ENCODE peak calls at places on chromosomes 6 and 20, in five cellular contexts. One of them, this sample, is unnamed.

GRCh38 chr20:33481431-33481941 is 8.4 kb upstream of the CBFA2T2 start:
- DNase-seq in NT2/D1: no peak
- DNase-seq in HEK293T: no peak
- DNase-seq in H1: no peak
- DNase-seq in HepG2: no peak
- DNase-seq in this sample: no peak

GRCh38 chr20:57619053-57619831 is 984 bp downstream of the ZBP1 start:
- DNase-seq in NT2/D1: no peak
- DNase-seq in HEK293T: no peak
- DNase-seq in H1: peak; percentile 26
- DNase-seq in HepG2: no peak
- DNase-seq in this sample: peak; percentile 93

GRCh38 chr6:24581084-24581669 is 64.8 kb downstream of the KIAA0319 start:
- DNase-seq in NT2/D1: peak; percentile 51
- DNase-seq in HEK293T: peak; percentile 62
- DNase-seq in H1: peak; percentile 88
- DNase-seq in HepG2: peak; percentile 76
- DNase-seq in this sample: no peak

GRCh38 chr6:161465403-161465802 is 191.5 kb upstream of the AGPAT4 start:
- DNase-seq in NT2/D1: no peak
- DNase-seq in HEK293T: no peak
- DNase-seq in H1: no peak
- DNase-seq in HepG2: no peak
- DNase-seq in this sample: no peak

GRCh38 chr6:48110436-48111142 is 408 bp downstream of the PTCHD4 start:
- DNase-seq in NT2/D1: no peak
- DNase-seq in HEK293T: no peak
- DNase-seq in H1: peak; percentile 50
- DNase-seq in HepG2: no peak
- DNase-seq in this sample: no peak

GRCh38 chr20:19254086-19254821 is 41.8 kb downstream of the SLC24A3 start:
- DNase-seq in NT2/D1: no peak
- DNase-seq in HEK293T: no peak
- DNase-seq in H1: peak; percentile 24
- DNase-seq in HepG2: no peak
- DNase-seq in this sample: no peak

GRCh38 chr6:88499436-88499835 is 333.3 kb upstream of the CNR1 start:
- DNase-seq in NT2/D1: no peak
- DNase-seq in HEK293T: no peak
- DNase-seq in H1: no peak
- DNase-seq in HepG2: no peak
- DNase-seq in this sample: no peak

GRCh38 chr6:89667872-89668556 is 29.5 kb upstream of the LYRM2 start:
- DNase-seq in NT2/D1: peak; percentile 70
- DNase-seq in HEK293T: no peak
- DNase-seq in H1: no peak
- DNase-seq in HepG2: no peak
- DNase-seq in this sample: no peak

GRCh38 chr20:22824077-22824476 is 211.0 kb upstream of the SSTR4 start:
- DNase-seq in NT2/D1: no peak
- DNase-seq in HEK293T: no peak
- DNase-seq in H1: no peak
- DNase-seq in HepG2: no peak
- DNase-seq in this sample: no peak

GRCh38 chr20:47574616-47575401 is 73.1 kb downstream of the NCOA3 start:
- DNase-seq in NT2/D1: no peak
- DNase-seq in HEK293T: no peak
- DNase-seq in H1: no peak
- DNase-seq in HepG2: no peak
- DNase-seq in this sample: no peak

GRCh38 chr6:32763417-32763816 is at the start of gene HLA-DQB2:
- DNase-seq in NT2/D1: no peak
- DNase-seq in HEK293T: no peak
- DNase-seq in H1: no peak
- DNase-seq in HepG2: no peak
- DNase-seq in this sample: no peak

GRCh38 chr6:132780770-132781371 is 17.6 kb downstream of the SLC18B1 start:
- DNase-seq in NT2/D1: peak; percentile 0
- DNase-seq in HEK293T: peak; percentile 33
- DNase-seq in H1: no peak
- DNase-seq in HepG2: peak; percentile 19
- DNase-seq in this sample: no peak

GRCh38 chr20:50412069-50412468 is 98.1 kb upstream of the PTPN1 start:
- DNase-seq in NT2/D1: no peak
- DNase-seq in HEK293T: no peak
- DNase-seq in H1: no peak
- DNase-seq in HepG2: no peak
- DNase-seq in this sample: no peak

GRCh38 chr20:25277941-25278521 is 30.1 kb downstream of the PYGB start:
- DNase-seq in NT2/D1: no peak
- DNase-seq in HEK293T: no peak
- DNase-seq in H1: peak; percentile 36
- DNase-seq in HepG2: no peak
- DNase-seq in this sample: no peak

GRCh38 chr6:106165885-106166485 is 79.8 kb downstream of the PRDM1 start:
- DNase-seq in NT2/D1: no peak
- DNase-seq in HEK293T: no peak
- DNase-seq in H1: no peak
- DNase-seq in HepG2: peak; percentile 69
- DNase-seq in this sample: no peak

GRCh38 chr6:30101423-30101938 is 11.4 kb downstream of the TRIM31 start:
- DNase-seq in NT2/D1: no peak
- DNase-seq in HEK293T: no peak
- DNase-seq in H1: no peak
- DNase-seq in HepG2: peak; percentile 29
- DNase-seq in this sample: no peak

GRCh38 chr6:21935561-21936028 is 342.0 kb downstream of the SOX4 start:
- DNase-seq in NT2/D1: peak; percentile 44
- DNase-seq in HEK293T: peak; percentile 52
- DNase-seq in H1: no peak
- DNase-seq in HepG2: peak; percentile 36
- DNase-seq in this sample: no peak

GRCh38 chr6:80196914-80197313 is 90.4 kb downstream of the BCKDHB start:
- DNase-seq in NT2/D1: no peak
- DNase-seq in HEK293T: no peak
- DNase-seq in H1: no peak
- DNase-seq in HepG2: no peak
- DNase-seq in this sample: no peak

GRCh38 chr20:8766868-8767390 is 302.0 kb upstream of the PLCB4 start:
- DNase-seq in NT2/D1: no peak
- DNase-seq in HEK293T: peak; percentile 10
- DNase-seq in H1: no peak
- DNase-seq in HepG2: no peak
- DNase-seq in this sample: no peak

GRCh38 chr20:34401741-34402455 is 38.8 kb downstream of the ITCH start:
- DNase-seq in NT2/D1: no peak
- DNase-seq in HEK293T: no peak
- DNase-seq in H1: no peak
- DNase-seq in HepG2: peak; percentile 44
- DNase-seq in this sample: no peak

GRCh38 chr20:36145877-36146707 is 8.4 kb upstream of the EPB41L1 start:
- DNase-seq in NT2/D1: no peak
- DNase-seq in HEK293T: no peak
- DNase-seq in H1: no peak
- DNase-seq in HepG2: no peak
- DNase-seq in this sample: no peak

GRCh38 chr20:45011108-45011526 is 44.8 kb downstream of the STK4 start:
- DNase-seq in NT2/D1: peak; percentile 35
- DNase-seq in HEK293T: peak; percentile 44
- DNase-seq in H1: peak; percentile 55
- DNase-seq in HepG2: peak; percentile 49
- DNase-seq in this sample: no peak

GRCh38 chr6:125797120-125797933 is 6.6 kb downstream of the NCOA7 start:
- DNase-seq in NT2/D1: no peak
- DNase-seq in HEK293T: no peak
- DNase-seq in H1: no peak
- DNase-seq in HepG2: no peak
- DNase-seq in this sample: no peak

GRCh38 chr6:63803371-63803770 is 167.8 kb downstream of the PHF3 start:
- DNase-seq in NT2/D1: no peak
- DNase-seq in HEK293T: no peak
- DNase-seq in H1: no peak
- DNase-seq in HepG2: no peak
- DNase-seq in this sample: no peak

GRCh38 chr20:59322101-59322500 is 21.7 kb downstream of the EDN3 start:
- DNase-seq in NT2/D1: no peak
- DNase-seq in HEK293T: no peak
- DNase-seq in H1: no peak
- DNase-seq in HepG2: no peak
- DNase-seq in this sample: no peak

GRCh38 chr6:141878686-141879085 is 254.0 kb upstream of the GJE1 start:
- DNase-seq in NT2/D1: no peak
- DNase-seq in HEK293T: no peak
- DNase-seq in H1: no peak
- DNase-seq in HepG2: no peak
- DNase-seq in this sample: no peak

DNA sequence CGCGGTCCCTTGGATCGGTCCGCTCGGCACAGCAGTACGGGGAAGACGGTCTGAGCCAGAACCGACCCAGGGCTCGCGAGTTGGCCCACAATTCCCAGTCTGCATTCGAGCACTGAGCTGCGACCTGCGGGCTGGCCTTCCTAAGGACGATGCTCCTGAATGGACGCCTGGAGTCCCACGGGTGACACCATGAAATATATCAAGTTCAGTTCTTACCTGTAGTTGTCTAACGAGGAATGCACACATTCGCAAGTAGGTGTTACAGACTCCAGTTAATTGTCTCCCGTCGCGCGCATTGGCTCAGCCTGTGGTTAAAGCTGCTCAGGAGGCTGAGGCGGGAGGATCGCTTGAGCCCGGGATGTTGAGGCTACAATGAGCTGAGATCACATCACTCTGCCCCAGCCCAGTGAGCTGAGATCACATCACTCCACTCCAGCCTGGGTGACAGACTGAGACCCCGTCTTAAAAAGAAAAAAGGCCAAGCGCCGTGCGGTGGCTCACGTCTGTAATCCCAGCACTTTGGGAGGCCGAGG is 802 bp downstream of the PEX7 start:
- DNase-seq in NT2/D1: no peak
- DNase-seq in HEK293T: no peak
- DNase-seq in H1: no peak
- DNase-seq in HepG2: no peak
- DNase-seq in this sample: no peak
- TF ChIP-seq SUZ12 in NT2/D1: no peak
- TF ChIP-seq SUZ12 in HEK293T: no peak
- TF ChIP-seq SUZ12 in H1: no peak
- TF ChIP-seq SUZ12 in HepG2: no peak
- TF ChIP-seq SUZ12 in this sample: no peak

GRCh38 chr6:35084511-35085203 is 56.5 kb downstream of the TCP11 start:
- DNase-seq in NT2/D1: no peak
- DNase-seq in HEK293T: no peak
- DNase-seq in H1: no peak
- DNase-seq in HepG2: no peak
- DNase-seq in this sample: no peak

GRCh38 chr6:35082046-35082732 is 59.0 kb downstream of the TCP11 start:
- DNase-seq in NT2/D1: no peak
- DNase-seq in HEK293T: no peak
- DNase-seq in H1: no peak
- DNase-seq in HepG2: no peak
- DNase-seq in this sample: no peak

GRCh38 chr6:35082733-35083403 is 58.3 kb downstream of the TCP11 start:
- DNase-seq in NT2/D1: no peak
- DNase-seq in HEK293T: no peak
- DNase-seq in H1: no peak
- DNase-seq in HepG2: no peak
- DNase-seq in this sample: no peak

GRCh38 chr6:35084041-35084491 is 57.1 kb downstream of the TCP11 start:
- DNase-seq in NT2/D1: no peak
- DNase-seq in HEK293T: no peak
- DNase-seq in H1: no peak
- DNase-seq in HepG2: no peak
- DNase-seq in this sample: no peak

DNA sequence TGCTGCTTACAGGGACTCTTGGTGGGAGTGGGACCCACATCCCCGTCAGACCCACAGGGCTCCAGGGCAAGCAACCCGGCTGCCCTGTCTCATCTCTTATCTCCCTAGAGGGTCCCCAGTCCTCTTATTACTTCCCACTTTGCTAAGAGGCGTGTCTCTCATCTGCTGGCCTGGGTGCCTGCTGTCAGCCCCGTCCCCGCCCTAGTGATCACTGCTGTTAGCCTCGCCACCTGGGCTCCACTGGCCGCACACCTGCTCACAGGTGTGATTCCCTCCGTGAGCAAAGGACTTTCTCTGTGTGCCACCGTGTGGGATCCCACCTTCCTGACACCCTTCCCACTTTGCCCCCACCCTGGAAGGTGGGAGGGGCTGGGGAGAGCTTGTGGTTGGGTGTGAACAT is 57.6 kb downstream of the TCP11 start:
- DNase-seq in NT2/D1: no peak
- DNase-seq in HEK293T: no peak
- DNase-seq in H1: no peak
- DNase-seq in HepG2: no peak
- DNase-seq in this sample: no peak
- TF ChIP-seq SUZ12 in NT2/D1: no peak
- TF ChIP-seq SUZ12 in HEK293T: no peak
- TF ChIP-seq SUZ12 in H1: no peak
- TF ChIP-seq SUZ12 in HepG2: no peak
- TF ChIP-seq SUZ12 in this sample: no peak

DNA sequence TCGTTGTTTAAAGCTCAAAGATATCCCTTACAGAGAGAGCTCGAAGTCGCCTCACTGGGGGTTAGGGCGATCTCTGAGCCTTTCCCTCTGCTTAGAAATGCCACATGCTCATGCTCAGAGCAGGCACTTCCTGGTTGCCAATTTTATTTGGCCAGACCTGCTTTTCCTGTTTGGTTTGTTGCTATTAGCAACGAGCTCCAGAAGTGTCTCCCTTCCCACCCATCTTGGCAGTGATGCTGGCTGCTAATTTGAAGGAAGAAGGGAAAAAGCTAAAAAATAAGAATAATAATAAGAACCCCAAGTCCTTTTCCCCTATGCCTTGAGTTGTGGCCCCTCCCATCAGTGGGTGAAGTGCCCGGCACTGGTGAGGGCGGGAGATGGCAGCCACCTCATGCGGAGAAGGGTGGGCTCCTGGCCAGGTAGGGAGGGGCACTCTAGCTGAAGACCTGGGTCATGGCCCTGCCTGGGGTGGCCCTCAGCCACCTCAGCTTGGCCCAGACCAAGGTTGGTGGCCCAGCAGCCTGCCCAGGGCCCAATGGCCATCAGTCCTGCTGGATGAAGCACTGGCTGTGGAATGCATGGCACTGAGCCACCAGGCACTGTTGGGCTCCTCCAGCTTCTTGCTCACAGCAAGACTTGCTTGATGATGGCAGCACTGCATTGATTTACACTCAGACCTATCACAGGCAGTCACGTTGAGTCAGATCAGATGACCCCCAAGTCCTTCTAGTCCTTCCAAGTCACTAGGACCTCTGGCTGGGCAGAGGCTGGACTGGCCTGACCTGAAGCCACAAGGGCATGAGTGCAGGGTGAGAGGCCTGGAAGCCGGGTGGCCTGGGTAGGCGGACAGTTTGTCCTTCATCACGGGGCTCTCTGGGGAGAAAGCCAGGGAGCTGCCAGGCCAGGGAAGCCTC is 79.0 kb downstream of the SYNJ2 start:
- DNase-seq in NT2/D1: no peak
- DNase-seq in HEK293T: no peak
- DNase-seq in H1: no peak
- DNase-seq in HepG2: no peak
- DNase-seq in this sample: no peak
- TF ChIP-seq SUZ12 in NT2/D1: no peak
- TF ChIP-seq SUZ12 in HEK293T: no peak
- TF ChIP-seq SUZ12 in H1: no peak
- TF ChIP-seq SUZ12 in HepG2: no peak
- TF ChIP-seq SUZ12 in this sample: no peak

GRCh38 chr20:39861381-39861780 is 827.7 kb downstream of the MAFB start:
- DNase-seq in NT2/D1: no peak
- DNase-seq in HEK293T: no peak
- DNase-seq in H1: no peak
- DNase-seq in HepG2: no peak
- DNase-seq in this sample: no peak
- TF ChIP-seq SUZ12 in NT2/D1: no peak
- TF ChIP-seq SUZ12 in HEK293T: no peak
- TF ChIP-seq SUZ12 in H1: no peak
- TF ChIP-seq SUZ12 in HepG2: no peak
- TF ChIP-seq SUZ12 in this sample: no peak

This sample was measured in GM12878.